ENCODE peak calls at places on chromosome 21, in five cellular contexts. A, F, H, L and J are unnamed samples.

GRCh38 chr21:38244885-38245869 is 11.6 kb upstream of the KCNJ15 start:
- DNase-seq in A (peak; percentile 98), L (no peak), H (peak; percentile 100), F (no peak), J (no peak)

GRCh38 chr21:45322960-45323461 is 35.3 kb upstream of the POFUT2 start:
- DNase-seq in F (no peak), H (no peak), A (no peak), L (peak; percentile 51), J (peak; percentile 58)

GRCh38 chr21:42279341-42279871 is 35.8 kb downstream of the TFF3 start:
- DNase-seq in A (no peak), L (no peak), F (no peak), H (no peak), J (no peak)

GRCh38 chr21:36909423-36909822 is 57.0 kb downstream of the HLCS start:
- DNase-seq in A (peak; percentile 38), H (peak; percentile 22), L (no peak), F (no peak), J (no peak)

GRCh38 chr21:14300074-14300473 is 82.9 kb downstream of the HSPA13 start:
- DNase-seq in H (no peak), F (no peak), A (no peak), L (no peak), J (no peak)

GRCh38 chr21:27158967-27159366 is 192.1 kb upstream of the ADAMTS5 start:
- DNase-seq in L (no peak), F (no peak), A (no peak), H (no peak), J (no peak)

GRCh38 chr21:46126321-46127238 is 28.7 kb downstream of the COL6A2 start:
- DNase-seq in L (no peak), H (no peak), F (no peak), A (no peak), J (peak; percentile 51)

GRCh38 chr21:43370888-43371570 is 55.9 kb downstream of the SIK1 start:
- DNase-seq in L (no peak), F (no peak), H (no peak), A (no peak), J (no peak)

GRCh38 chr21:42278750-42279149 is 36.5 kb downstream of the TFF3 start:
- DNase-seq in L (no peak), A (no peak), F (no peak), H (no peak), J (no peak)

GRCh38 chr21:32413697-32414578 is 1.4 kb downstream of the EVA1C start:
- DNase-seq in F (peak; percentile 29), L (no peak), H (peak; percentile 61), A (no peak), J (no peak)

GRCh38 chr21:34126691-34127090 is 53.3 kb downstream of the MRPS6 start:
- DNase-seq in H (peak; percentile 76), F (no peak), L (no peak), A (peak; percentile 85), J (no peak)

GRCh38 chr21:44871576-44872265 is 1.8 kb downstream of the PTTG1IP start:
- DNase-seq in A (peak; percentile 77), L (no peak), H (peak; percentile 72), F (peak; percentile 82), J (no peak)

GRCh38 chr21:33552999-33553598 is 10.3 kb downstream of the SON start:
- DNase-seq in A (no peak), H (no peak), F (no peak), L (no peak), J (no peak)

GRCh38 chr21:33380483-33380998 is 22.7 kb upstream of the IFNGR2 start:
- DNase-seq in H (peak; percentile 93), F (peak; percentile 89), A (peak; percentile 96), L (peak; percentile 58), J (peak; percentile 80)

GRCh38 chr21:41778974-41779600 is 12.2 kb upstream of the RIPK4 start:
- DNase-seq in F (peak; percentile 51), H (no peak), L (peak; percentile 46), A (no peak), J (peak; percentile 69)

GRCh38 chr21:33993286-33994231 is 78.0 kb upstream of the ATP5PO start:
- DNase-seq in H (no peak), L (no peak), F (peak; percentile 63), A (no peak), J (no peak)

GRCh38 chr21:29342394-29342957 is 43.8 kb downstream of the BACH1 start:
- DNase-seq in F (no peak), A (peak; percentile 99), L (no peak), H (peak; percentile 99), J (no peak)

GRCh38 chr21:30168086-30168485 is 1.5 kb upstream of the CLDN17 start:
- DNase-seq in F (no peak), A (no peak), H (no peak), L (no peak), J (no peak)

GRCh38 chr21:33123396-33124120 is 53.6 kb downstream of the OLIG1 start:
- DNase-seq in A (no peak), F (no peak), L (no peak), H (no peak), J (no peak)

GRCh38 chr21:33286600-33287456 is 20.7 kb downstream of the IL10RB start:
- DNase-seq in L (no peak), F (peak; percentile 62), A (peak; percentile 70), H (peak; percentile 87), J (no peak)

GRCh38 chr21:45975017-45975595 is 6.5 kb upstream of the COL6A1 start:
- DNase-seq in A (peak; percentile 43), H (peak; percentile 45), L (no peak), F (no peak), J (peak; percentile 85)

GRCh38 chr21:36027352-36027751 is 33.0 kb downstream of the SETD4 start:
- DNase-seq in H (peak; percentile 18), L (no peak), A (peak; percentile 82), F (no peak), J (no peak)

GRCh38 chr21:33292724-33293123 is 26.6 kb downstream of the IL10RB start:
- DNase-seq in F (no peak), H (no peak), A (no peak), L (no peak), J (no peak)

GRCh38 chr21:46254208-46254975 is 25.8 kb upstream of the LSS start:
- DNase-seq in H (no peak), F (no peak), L (no peak), A (no peak), J (no peak)

GRCh38 chr21:45592626-45593134 is 50.4 kb upstream of the SLC19A1 start:
- DNase-seq in F (no peak), H (no peak), A (no peak), L (no peak), J (no peak)

GRCh38 chr21:45086342-45086958 is 12.1 kb downstream of the ADARB1 start:
- DNase-seq in A (no peak), H (no peak), L (no peak), F (no peak), J (no peak)

GRCh38 chr21:44846485-44847260 is 26.8 kb downstream of the PTTG1IP start:
- DNase-seq in H (peak; percentile 44), F (peak; percentile 59), L (no peak), A (peak; percentile 35), J (no peak)

GRCh38 chr21:45378258-45378966 is 26.6 kb upstream of the COL18A1 start:
- DNase-seq in L (no peak), A (peak; percentile 57), H (peak; percentile 50), F (no peak), J (peak; percentile 78)

GRCh38 chr21:37546949-37547614 is 180.5 kb downstream of the DYRK1A start:
- DNase-seq in F (no peak), H (peak; percentile 66), A (no peak), L (no peak), J (peak; percentile 51)

DNA sequence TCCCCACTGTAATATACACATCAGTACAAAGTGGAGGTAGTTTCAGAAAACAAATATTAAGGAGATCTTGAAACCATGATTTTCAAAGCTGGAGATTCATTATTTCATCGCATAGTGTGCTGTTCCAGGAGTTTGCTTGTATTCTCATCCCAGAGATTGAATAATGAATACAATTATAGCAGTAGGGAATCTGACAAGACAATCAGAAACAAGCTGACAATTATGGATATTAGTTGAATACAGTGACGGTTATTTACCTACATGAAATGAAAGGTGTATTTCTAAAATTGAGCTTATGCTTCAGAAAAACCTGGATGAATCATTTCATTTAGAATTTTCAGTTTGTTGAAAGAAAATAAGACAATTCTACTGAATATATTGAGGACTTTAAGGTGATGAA is 2119.0 kb downstream of the MRPL39 start:
- DNase-seq in H (no peak), F (no peak), L (no peak), A (no peak), J (no peak)
- H3K9ac ChIP-seq in H (no peak overlapping the region), F (no peak overlapping the region), L (no peak overlapping the region), A (no peak overlapping the region), J (no peak overlapping the region)

DNA sequence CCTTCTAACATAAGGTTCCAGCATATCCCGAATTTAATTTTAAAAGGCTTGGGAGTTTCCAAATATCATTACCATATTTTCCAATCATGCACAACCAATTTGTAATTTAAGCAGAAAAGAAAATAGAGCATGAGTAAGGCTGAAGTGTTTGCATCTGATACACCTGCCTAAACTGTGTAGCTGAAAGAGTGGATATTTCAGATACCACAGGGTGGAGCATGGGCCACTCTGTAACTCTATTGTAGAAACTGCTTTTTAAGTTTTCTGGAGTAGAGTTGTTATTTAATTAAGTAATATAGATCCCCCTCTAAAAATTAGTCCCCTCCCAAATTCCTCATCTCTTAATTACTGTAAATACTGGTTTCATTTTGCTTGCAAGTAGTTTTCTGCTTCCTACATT is 199.8 kb downstream of the USP25 start:
- DNase-seq in A (no peak), L (no peak), F (no peak), H (no peak), J (no peak)
- H3K9ac ChIP-seq in A (no peak overlapping the region), L (no peak overlapping the region), F (no peak overlapping the region), H (no peak overlapping the region), J (no peak overlapping the region)

GRCh38 chr21:39707316-39707715 is 37.7 kb upstream of the IGSF5 start:
- DNase-seq in F (no peak), A (no peak), H (no peak), L (no peak), J (peak; percentile 51)
- H3K9ac ChIP-seq in F (no peak overlapping the region), A (no peak overlapping the region), H (no peak overlapping the region), L (no peak overlapping the region), J (no peak overlapping the region)

DNA sequence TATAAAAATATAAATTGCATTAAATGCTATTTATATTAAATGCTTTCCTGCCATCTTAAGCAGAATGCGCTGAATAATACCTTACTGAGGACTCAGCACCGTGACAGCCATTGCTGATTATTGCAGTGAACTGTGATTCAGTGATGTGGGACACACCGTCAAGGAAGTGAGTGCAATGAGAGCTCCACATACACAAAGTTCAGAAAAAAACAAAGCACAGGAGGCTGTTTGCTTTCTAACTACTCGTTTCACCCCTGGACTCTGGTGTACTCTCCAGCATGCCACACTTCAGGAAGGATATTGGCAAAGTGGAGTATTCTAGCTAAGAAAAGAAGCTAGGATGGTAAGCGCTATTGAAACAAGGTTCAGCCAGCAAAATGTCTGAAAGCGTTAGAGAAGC is 57.4 kb upstream of the CXADR start:
- DNase-seq in L (no peak), A (no peak), F (peak; percentile 28), H (no peak), J (no peak)
- H3K9ac ChIP-seq in L (no peak overlapping the region), A (no peak overlapping the region), F (no peak overlapping the region), H (no peak overlapping the region), J (no peak overlapping the region)

DNA sequence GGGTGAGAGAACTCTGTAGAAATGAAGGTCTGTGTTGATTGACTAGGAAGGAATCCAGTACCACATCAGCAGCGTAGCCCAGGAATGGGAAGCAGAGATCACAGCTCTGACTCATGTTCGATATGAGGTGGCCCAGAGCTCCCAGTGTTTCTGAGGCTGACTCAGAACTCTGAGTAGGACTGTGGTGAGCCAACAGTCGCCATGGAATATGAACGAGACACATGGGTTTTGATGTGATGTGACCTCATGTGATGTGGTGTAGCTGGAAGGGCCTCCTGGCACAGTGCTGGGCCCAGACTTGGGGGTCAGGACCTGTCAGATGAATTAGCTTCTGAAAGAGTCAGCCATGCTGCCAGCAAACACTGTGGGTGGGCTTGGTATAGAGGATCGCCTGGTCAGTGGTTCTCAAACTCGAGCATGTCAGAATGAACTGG is 237.0 kb downstream of the MRPL39 start:
- DNase-seq in H (peak; percentile 99), F (no peak), A (peak; percentile 99), L (no peak), J (peak; percentile 46)
- H3K9ac ChIP-seq in H (peak overlapping the region; percentile 62), F (no peak overlapping the region), A (no peak overlapping the region), L (no peak overlapping the region), J (no peak overlapping the region)